ENCODE peak calls at places on chromosomes 16 and 17, in four cellular contexts. One of them, this sample, is unnamed.

GRCh38 chr16:9048302-9048700 is 43.1 kb upstream of the HAPSTR1 start:
- DNase-seq in GM12878: no peak
- DNase-seq in ascending aorta: no peak
- DNase-seq in tibial nerve: no peak
- DNase-seq in this sample: no peak

GRCh38 chr17:2214047-2214717 is 89.4 kb downstream of the SMG6 start:
- DNase-seq in GM12878: no peak
- DNase-seq in ascending aorta: peak
- DNase-seq in tibial nerve: peak
- DNase-seq in this sample: peak

GRCh38 chr16:81277681-81278080 is 37.1 kb upstream of the GAN start:
- DNase-seq in GM12878: no peak
- DNase-seq in ascending aorta: no peak
- DNase-seq in tibial nerve: no peak
- DNase-seq in this sample: no peak

GRCh38 chr17:62869885-62870580 is 61.9 kb upstream of the MARCHF10 start:
- DNase-seq in GM12878: no peak
- DNase-seq in ascending aorta: no peak
- DNase-seq in tibial nerve: no peak
- DNase-seq in this sample: peak

GRCh38 chr16:84518804-84519341 is 14.4 kb upstream of the MEAK7 start:
- DNase-seq in GM12878: no peak
- DNase-seq in ascending aorta: no peak
- DNase-seq in tibial nerve: no peak
- DNase-seq in this sample: no peak

GRCh38 chr17:35460354-35460851 is 11.8 kb upstream of the SLFN13 start:
- DNase-seq in GM12878: peak
- DNase-seq in ascending aorta: peak
- DNase-seq in tibial nerve: no peak
- DNase-seq in this sample: peak

GRCh38 chr16:555528-556478 is 4.4 kb upstream of the PRR35 start:
- DNase-seq in GM12878: no peak
- DNase-seq in ascending aorta: no peak
- DNase-seq in tibial nerve: no peak
- DNase-seq in this sample: no peak

GRCh38 chr17:34980681-34981537 is 597 bp downstream of the LIG3 start:
- DNase-seq in GM12878: peak
- DNase-seq in ascending aorta: peak
- DNase-seq in tibial nerve: peak
- DNase-seq in this sample: peak

GRCh38 chr16:79482011-79482410 is 118.5 kb downstream of the MAF start:
- DNase-seq in GM12878: no peak
- DNase-seq in ascending aorta: no peak
- DNase-seq in tibial nerve: no peak
- DNase-seq in this sample: no peak

GRCh38 chr17:40548982-40549680 is 16.1 kb downstream of the CCR7 start:
- DNase-seq in GM12878: no peak
- DNase-seq in ascending aorta: peak
- DNase-seq in tibial nerve: peak
- DNase-seq in this sample: no peak

GRCh38 chr17:9021985-9022552 is 759 bp downstream of the NTN1 start:
- DNase-seq in GM12878: no peak
- DNase-seq in ascending aorta: peak
- DNase-seq in tibial nerve: no peak
- DNase-seq in this sample: peak

GRCh38 chr17:12180644-12181261 is 160.1 kb downstream of the MAP2K4 start:
- DNase-seq in GM12878: peak
- DNase-seq in ascending aorta: no peak
- DNase-seq in tibial nerve: no peak
- DNase-seq in this sample: peak

GRCh38 chr17:2049333-2050245 is 5.3 kb upstream of the HIC1 start:
- DNase-seq in GM12878: no peak
- DNase-seq in ascending aorta: peak
- DNase-seq in tibial nerve: peak
- DNase-seq in this sample: peak

GRCh38 chr17:57551321-57552079 is 193.6 kb downstream of the CCDC182 start:
- DNase-seq in GM12878: peak
- DNase-seq in ascending aorta: no peak
- DNase-seq in tibial nerve: no peak
- DNase-seq in this sample: no peak

GRCh38 chr16:86810062-86810461 is 231.7 kb downstream of the FOXL1 start:
- DNase-seq in GM12878: no peak
- DNase-seq in ascending aorta: no peak
- DNase-seq in tibial nerve: no peak
- DNase-seq in this sample: no peak

GRCh38 chr16:82263456-82264159 is 93.6 kb upstream of the MPHOSPH6 start:
- DNase-seq in GM12878: peak
- DNase-seq in ascending aorta: peak
- DNase-seq in tibial nerve: peak
- DNase-seq in this sample: peak

GRCh38 chr16:77499373-77500285 is 64.8 kb upstream of the ADAMTS18 start:
- DNase-seq in GM12878: no peak
- DNase-seq in ascending aorta: no peak
- DNase-seq in tibial nerve: peak
- DNase-seq in this sample: no peak

GRCh38 chr17:77227461-77228223 is 86.9 kb downstream of the SEC14L1 start:
- DNase-seq in GM12878: no peak
- DNase-seq in ascending aorta: no peak
- DNase-seq in tibial nerve: no peak
- DNase-seq in this sample: no peak

GRCh38 chr16:89723279-89724250 is 2.2 kb downstream of the ZNF276 start:
- DNase-seq in GM12878: no peak
- DNase-seq in ascending aorta: no peak
- DNase-seq in tibial nerve: peak
- DNase-seq in this sample: no peak

GRCh38 chr17:6365187-6365943 is 69.6 kb downstream of the AIPL1 start:
- DNase-seq in GM12878: no peak
- DNase-seq in ascending aorta: no peak
- DNase-seq in tibial nerve: no peak
- DNase-seq in this sample: peak

GRCh38 chr17:66584927-66585326 is 250.0 kb upstream of the CACNG5 start:
- DNase-seq in GM12878: no peak
- DNase-seq in ascending aorta: no peak
- DNase-seq in tibial nerve: no peak
- DNase-seq in this sample: no peak

GRCh38 chr17:76989519-76989918 is 121.3 kb downstream of the MGAT5B start:
- DNase-seq in GM12878: no peak
- DNase-seq in ascending aorta: no peak
- DNase-seq in tibial nerve: no peak
- DNase-seq in this sample: no peak

GRCh38 chr16:54817432-54817831 is 113.2 kb upstream of the IRX5 start:
- DNase-seq in GM12878: no peak
- DNase-seq in ascending aorta: no peak
- DNase-seq in tibial nerve: no peak
- DNase-seq in this sample: peak

GRCh38 chr16:90046971-90047713 is 27.9 kb upstream of the DBNDD1 start:
- DNase-seq in GM12878: no peak
- DNase-seq in ascending aorta: peak
- DNase-seq in tibial nerve: peak
- DNase-seq in this sample: no peak

GRCh38 chr17:63436523-63437110 is 9.5 kb downstream of the CYB561 start:
- DNase-seq in GM12878: no peak
- DNase-seq in ascending aorta: peak
- DNase-seq in tibial nerve: no peak
- DNase-seq in this sample: no peak

GRCh38 chr16:47113130-47113529 is 30.6 kb downstream of the NETO2 start:
- DNase-seq in GM12878: no peak
- DNase-seq in ascending aorta: no peak
- DNase-seq in tibial nerve: no peak
- DNase-seq in this sample: no peak

GRCh38 chr17:42026821-42027539 is 7.1 kb downstream of the NKIRAS2 start:
- DNase-seq in GM12878: no peak
- DNase-seq in ascending aorta: no peak
- DNase-seq in tibial nerve: no peak
- DNase-seq in this sample: no peak

GRCh38 chr17:39927928-39928867 is 666 bp downstream of the LRRC3C start:
- DNase-seq in GM12878: no peak
- DNase-seq in ascending aorta: peak
- DNase-seq in tibial nerve: no peak
- DNase-seq in this sample: no peak

GRCh38 chr17:60170835-60171752 is 21.3 kb downstream of the CA4 start:
- DNase-seq in GM12878: no peak
- DNase-seq in ascending aorta: no peak
- DNase-seq in tibial nerve: no peak
- DNase-seq in this sample: no peak

GRCh38 chr16:83143788-83144187 is 517.0 kb downstream of the CDH13 start:
- DNase-seq in GM12878: no peak
- DNase-seq in ascending aorta: no peak
- DNase-seq in tibial nerve: no peak
- DNase-seq in this sample: no peak

GRCh38 chr17:41537990-41538389 is 9.9 kb upstream of the KRT19 start:
- DNase-seq in GM12878: no peak
- DNase-seq in ascending aorta: no peak
- DNase-seq in tibial nerve: no peak
- DNase-seq in this sample: peak

GRCh38 chr17:70288540-70289290 is 119.4 kb downstream of the KCNJ2 start:
- DNase-seq in GM12878: no peak
- DNase-seq in ascending aorta: no peak
- DNase-seq in tibial nerve: no peak
- DNase-seq in this sample: no peak

GRCh38 chr16:19882186-19882585 is 2.5 kb downstream of the GPRC5B start:
- DNase-seq in GM12878: no peak
- DNase-seq in ascending aorta: no peak
- DNase-seq in tibial nerve: no peak
- DNase-seq in this sample: no peak

GRCh38 chr17:14245002-14245401 is 8.3 kb upstream of the CDRT15 start:
- DNase-seq in GM12878: no peak
- DNase-seq in ascending aorta: no peak
- DNase-seq in tibial nerve: no peak
- DNase-seq in this sample: no peak

GRCh38 chr16:67161595-67162058 is 1.9 kb downstream of the FBXL8 start:
- DNase-seq in GM12878: no peak
- DNase-seq in ascending aorta: no peak
- DNase-seq in tibial nerve: no peak
- DNase-seq in this sample: no peak

GRCh38 chr16:25010542-25010941 is 4.6 kb downstream of the ARHGAP17 start:
- DNase-seq in GM12878: no peak
- DNase-seq in ascending aorta: no peak
- DNase-seq in tibial nerve: no peak
- DNase-seq in this sample: no peak

GRCh38 chr17:13727441-13728171 is 125.9 kb upstream of the HS3ST3A1 start:
- DNase-seq in GM12878: no peak
- DNase-seq in ascending aorta: no peak
- DNase-seq in tibial nerve: no peak
- DNase-seq in this sample: peak

GRCh38 chr16:88743693-88744519 is 37.6 kb downstream of the CTU2 start:
- DNase-seq in GM12878: no peak
- DNase-seq in ascending aorta: peak
- DNase-seq in tibial nerve: peak
- DNase-seq in this sample: peak

GRCh38 chr16:67926181-67926742 is 5.4 kb downstream of the CTRL start:
- DNase-seq in GM12878: no peak
- DNase-seq in ascending aorta: peak
- DNase-seq in tibial nerve: peak
- DNase-seq in this sample: peak

GRCh38 chr17:7858487-7858832 is 657 bp downstream of the CYB5D1 start:
- DNase-seq in GM12878: no peak
- DNase-seq in ascending aorta: no peak
- DNase-seq in tibial nerve: no peak
- DNase-seq in this sample: no peak
- TF ChIP-seq CTCF in GM12878: peak
- TF ChIP-seq CTCF in ascending aorta: peak
- TF ChIP-seq CTCF in tibial nerve: peak
- TF ChIP-seq CTCF in this sample: peak

GRCh38 chr17:75272848-75273184 is 1.8 kb upstream of the MIF4GD start:
- DNase-seq in GM12878: no peak
- DNase-seq in ascending aorta: no peak
- DNase-seq in tibial nerve: no peak
- DNase-seq in this sample: no peak

GRCh38 chr17:75273968-75274708 is 3.1 kb upstream of the MIF4GD start:
- DNase-seq in GM12878: no peak
- DNase-seq in ascending aorta: no peak
- DNase-seq in tibial nerve: no peak
- DNase-seq in this sample: peak

GRCh38 chr17:75271955-75272847 is 1.2 kb upstream of the MIF4GD start:
- DNase-seq in GM12878: no peak
- DNase-seq in ascending aorta: no peak
- DNase-seq in tibial nerve: no peak
- DNase-seq in this sample: no peak

GRCh38 chr17:75277664-75278071 is 6.6 kb upstream of the MIF4GD start:
- DNase-seq in GM12878: no peak
- DNase-seq in ascending aorta: no peak
- DNase-seq in tibial nerve: no peak
- DNase-seq in this sample: no peak
- H3K27ac ChIP-seq in GM12878: no peak
- H3K27ac ChIP-seq in ascending aorta: no peak
- H3K27ac ChIP-seq in tibial nerve: no peak
- H3K27ac ChIP-seq in this sample: peak

GRCh38 chr17:44533533-44534246 is 23.6 kb upstream of the FZD2 start:
- DNase-seq in GM12878: no peak
- DNase-seq in ascending aorta: peak
- DNase-seq in tibial nerve: peak
- DNase-seq in this sample: peak
- TF ChIP-seq CTCF in GM12878: peak
- TF ChIP-seq CTCF in ascending aorta: peak
- TF ChIP-seq CTCF in tibial nerve: peak
- TF ChIP-seq CTCF in this sample: peak

GRCh38 chr16:56657555-56658430 is at the start of gene MT1F:
- DNase-seq in GM12878: no peak
- DNase-seq in ascending aorta: peak
- DNase-seq in tibial nerve: peak
- DNase-seq in this sample: peak
- H3K27ac ChIP-seq in GM12878: no peak
- H3K27ac ChIP-seq in ascending aorta: peak
- H3K27ac ChIP-seq in tibial nerve: peak
- H3K27ac ChIP-seq in this sample: peak

GRCh38 chr16:11314309-11314894 is 30.9 kb upstream of the RMI2 start:
- DNase-seq in GM12878: no peak
- DNase-seq in ascending aorta: no peak
- DNase-seq in tibial nerve: no peak
- DNase-seq in this sample: no peak
- TF ChIP-seq CTCF in GM12878: no peak
- TF ChIP-seq CTCF in ascending aorta: no peak
- TF ChIP-seq CTCF in tibial nerve: no peak
- TF ChIP-seq CTCF in this sample: no peak

This sample was measured in RWPE1.